ENCODE peak calls at places on chromosomes 1 and 21, in five cellular contexts. B is stimulated activated CD4-positive, alpha-beta T cell treated with anti-CD3 and anti-CD28 coated beads, Interleukin-2, amount 100 ng/mL, for 24 hours; X is HTR-8/SVneo; O is activated CD4-positive, alpha-beta T cell treated with anti-CD3 and anti-CD28 coated beads for 1 hour; H is occipital lobe. Z is an unnamed sample.
A peak's percentile ranks its signal among the peaks of the same experiment; 100 is the strongest.

GRCh38 chr1:30164693-30165092 is 558.7 kb downstream of the MATN1 start:
- DNase-seq in O (no peak), X (no peak), H (no peak), B (no peak), Z (no peak)

GRCh38 chr1:111998332-111998731 is 8.9 kb upstream of the KCND3 start:
- DNase-seq in B (no peak), O (no peak), H (no peak), X (no peak), Z (no peak)

GRCh38 chr1:34864759-34865158 is 5.2 kb upstream of the SMIM12 start:
- DNase-seq in H (no peak), X (no peak), O (no peak), B (no peak), Z (no peak)

GRCh38 chr1:10065344-10065685 is 32.6 kb downstream of the UBE4B start:
- DNase-seq in B (no peak), O (no peak), H (no peak), X (no peak), Z (no peak)

GRCh38 chr1:16677552-16678423 is 11.0 kb upstream of the RNU1-3 start:
- DNase-seq in X (peak; percentile 30), H (no peak), B (peak; percentile 70), O (no peak), Z (no peak)

GRCh38 chr1:216247937-216248336 is 175.3 kb downstream of the USH2A start:
- DNase-seq in O (no peak), X (no peak), B (no peak), H (no peak), Z (no peak)

GRCh38 chr1:41678141-41678878 is 193.8 kb upstream of the EDN2 start:
- DNase-seq in O (no peak), B (no peak), X (no peak), H (no peak), Z (no peak)

GRCh38 chr1:215900684-215901083 is 333.6 kb downstream of the KCTD3 start:
- DNase-seq in B (no peak), H (no peak), X (no peak), O (no peak), Z (no peak)

GRCh38 chr1:183776731-183777130 is 28.2 kb upstream of the RGL1 start:
- DNase-seq in H (no peak), B (no peak), O (no peak), X (peak; percentile 10), Z (no peak)

GRCh38 chr1:181479137-181479745 is 4.1 kb upstream of the CACNA1E start:
- DNase-seq in B (no peak), H (peak; percentile 34), X (peak; percentile 69), O (no peak), Z (no peak)

GRCh38 chr1:34371829-34372532 is 195.3 kb downstream of the C1orf94 start:
- DNase-seq in X (no peak), O (no peak), B (no peak), H (no peak), Z (no peak)

GRCh38 chr21:33149166-33149565 is 79.2 kb downstream of the OLIG1 start:
- DNase-seq in H (no peak), B (no peak), X (no peak), O (no peak), Z (no peak)

GRCh38 chr1:81237531-81238528 is 562.9 kb upstream of the ADGRL2 start:
- DNase-seq in O (no peak), H (no peak), B (no peak), X (no peak), Z (no peak)

GRCh38 chr1:216739771-216740170 is 16.5 kb upstream of the ESRRG start:
- DNase-seq in O (no peak), X (no peak), H (no peak), B (no peak), Z (no peak)

GRCh38 chr1:164785841-164786534 is 227.0 kb downstream of the PBX1 start:
- DNase-seq in B (no peak), X (no peak), O (no peak), H (no peak), Z (no peak)

GRCh38 chr1:165069829-165070228 is 286.7 kb downstream of the LMX1A start:
- DNase-seq in O (no peak), X (no peak), B (no peak), H (no peak), Z (no peak)

GRCh38 chr1:186806477-186806876 is 22.3 kb upstream of the PLA2G4A start:
- DNase-seq in H (no peak), X (no peak), B (no peak), O (no peak), Z (no peak)

GRCh38 chr1:23100074-23100748 is 68.4 kb downstream of the LUZP1 start:
- DNase-seq in O (no peak), B (no peak), X (peak; percentile 67), H (no peak), Z (no peak)

GRCh38 chr1:88145752-88146151 is 538.3 kb upstream of the PKN2 start:
- DNase-seq in B (no peak), X (no peak), H (no peak), O (no peak), Z (no peak)

GRCh38 chr1:217542837-217543236 is 88.1 kb downstream of the GPATCH2 start:
- DNase-seq in B (no peak), X (no peak), H (no peak), O (no peak), Z (no peak)

GRCh38 chr21:16193758-16194606 is 464.2 kb downstream of the USP25 start:
- DNase-seq in B (no peak), O (no peak), X (peak; percentile 20), H (peak; percentile 57), Z (no peak)

GRCh38 chr1:219323426-219323825 is 149.7 kb downstream of the LYPLAL1 start:
- DNase-seq in B (no peak), X (no peak), H (no peak), O (no peak), Z (no peak)

Z was measured in activated T-helper 1 cell treated with Interleukin-2 at 50 U/mL for 16 hours.